ENCODE peak calls at places on chromosomes 13 and 19, in five cellular contexts. V is gastrocnemius medialis; I is mammary epithelial cell; D is CD8-positive, alpha-beta T cell; L is mucosa of descending colon. C is an unnamed sample. For H3K36me3, the result is how much of the 10 kb centered on the place peaks cover.

GRCh38 chr13:97318532-97318931 is 96.4 kb downstream of the MBNL2 start:
- DNase-seq in V (no peak), I (no peak), D (no peak), L (no peak), C (no peak)

GRCh38 chr19:1370579-1371361 is 12.9 kb upstream of the NDUFS7 start:
- DNase-seq in V (no peak), I (no peak), D (no peak), L (no peak), C (no peak)

GRCh38 chr19:10831980-10832658 is 3.9 kb downstream of the TMED1 start:
- DNase-seq in V (no peak), I (no peak), D (no peak), L (no peak), C (no peak)

GRCh38 chr19:5036733-5037681 is 68.1 kb downstream of the KDM4B start:
- DNase-seq in V (no peak), I (peak), D (no peak), L (no peak), C (peak)

GRCh38 chr13:22074403-22074802 is 403.5 kb downstream of the FGF9 start:
- DNase-seq in V (no peak), I (no peak), D (no peak), L (no peak), C (no peak)

GRCh38 chr19:14672043-14672872 is 2.4 kb downstream of the ADGRE3 start:
- DNase-seq in V (no peak), I (no peak), D (no peak), L (no peak), C (no peak)

GRCh38 chr13:98198683-98199082 is 21.6 kb upstream of the RNF113B start:
- DNase-seq in V (no peak), I (no peak), D (no peak), L (no peak), C (no peak)

GRCh38 chr13:36288794-36289391 is 8.7 kb downstream of the CCDC169 start:
- DNase-seq in V (no peak), I (no peak), D (no peak), L (no peak), C (no peak)

GRCh38 chr13:22102237-22102636 is 431.4 kb downstream of the FGF9 start:
- DNase-seq in V (no peak), I (no peak), D (no peak), L (no peak), C (no peak)

GRCh38 chr19:13441810-13442512 is 64.3 kb downstream of the CACNA1A start:
- DNase-seq in V (no peak), I (peak), D (peak), L (no peak), C (peak)

GRCh38 chr19:18205180-18205915 is 1.5 kb upstream of the RAB3A start:
- DNase-seq in V (peak), I (peak), D (no peak), L (peak), C (peak)

GRCh38 chr13:113458218-113459065 is 5.2 kb upstream of the ADPRHL1 start:
- DNase-seq in V (no peak), I (no peak), D (no peak), L (no peak), C (no peak)

GRCh38 chr19:41134616-41135015 is 20.4 kb downstream of the CYP2F1 start:
- DNase-seq in V (no peak), I (no peak), D (no peak), L (no peak), C (no peak)

GRCh38 chr13:92537485-92537884 is 689.1 kb upstream of the GPC6 start:
- DNase-seq in V (no peak), I (no peak), D (no peak), L (no peak), C (no peak)

GRCh38 chr13:31860002-31860401 is 120.7 kb downstream of the RXFP2 start:
- DNase-seq in V (no peak), I (no peak), D (no peak), L (no peak), C (no peak)

GRCh38 chr19:8615813-8616596 is 5.5 kb upstream of the ADAMTS10 start:
- DNase-seq in V (no peak), I (no peak), D (no peak), L (no peak), C (no peak)

DNA sequence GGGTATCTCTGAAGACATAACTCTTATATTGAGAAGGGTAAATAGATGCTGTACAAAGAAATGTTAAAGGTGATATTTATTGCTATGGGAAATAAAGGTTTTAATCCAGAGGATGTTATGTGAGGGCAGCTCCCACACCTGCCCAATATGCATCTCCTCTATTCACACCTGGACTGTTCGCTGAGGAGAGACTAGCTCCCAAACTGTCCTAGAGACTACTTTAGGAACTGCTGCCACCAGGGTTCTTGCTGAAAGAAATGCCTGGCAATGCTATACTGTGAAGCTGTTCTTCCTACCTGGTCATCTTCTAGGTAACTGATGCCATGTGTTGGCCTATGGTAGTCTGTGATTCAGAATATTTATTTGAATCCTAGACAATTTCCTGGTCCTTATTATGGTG is 1421.5 kb upstream of the SPRY2 start:
- DNase-seq in V (no peak), I (no peak), D (no peak), L (no peak), C (no peak)
- TF ChIP-seq CTCF in V (no peak), I (no peak), D (no peak), L (no peak), C (no peak)

GRCh38 chr19:46821512-46822359 is 28.9 kb downstream of the AP2S1 start:
- DNase-seq in V (no peak), I (no peak), D (peak), L (peak), C (no peak)

GRCh38 chr19:46823049-46823448 is 27.6 kb downstream of the AP2S1 start:
- DNase-seq in V (no peak), I (no peak), D (no peak), L (no peak), C (no peak)

GRCh38 chr19:46828484-46828883 is 22.2 kb downstream of the AP2S1 start:
- DNase-seq in V (no peak), I (no peak), D (no peak), L (no peak), C (no peak)

GRCh38 chr19:46825731-46826055 is 25.0 kb downstream of the AP2S1 start:
- DNase-seq in V (no peak), I (peak), D (no peak), L (no peak), C (peak)

DNA sequence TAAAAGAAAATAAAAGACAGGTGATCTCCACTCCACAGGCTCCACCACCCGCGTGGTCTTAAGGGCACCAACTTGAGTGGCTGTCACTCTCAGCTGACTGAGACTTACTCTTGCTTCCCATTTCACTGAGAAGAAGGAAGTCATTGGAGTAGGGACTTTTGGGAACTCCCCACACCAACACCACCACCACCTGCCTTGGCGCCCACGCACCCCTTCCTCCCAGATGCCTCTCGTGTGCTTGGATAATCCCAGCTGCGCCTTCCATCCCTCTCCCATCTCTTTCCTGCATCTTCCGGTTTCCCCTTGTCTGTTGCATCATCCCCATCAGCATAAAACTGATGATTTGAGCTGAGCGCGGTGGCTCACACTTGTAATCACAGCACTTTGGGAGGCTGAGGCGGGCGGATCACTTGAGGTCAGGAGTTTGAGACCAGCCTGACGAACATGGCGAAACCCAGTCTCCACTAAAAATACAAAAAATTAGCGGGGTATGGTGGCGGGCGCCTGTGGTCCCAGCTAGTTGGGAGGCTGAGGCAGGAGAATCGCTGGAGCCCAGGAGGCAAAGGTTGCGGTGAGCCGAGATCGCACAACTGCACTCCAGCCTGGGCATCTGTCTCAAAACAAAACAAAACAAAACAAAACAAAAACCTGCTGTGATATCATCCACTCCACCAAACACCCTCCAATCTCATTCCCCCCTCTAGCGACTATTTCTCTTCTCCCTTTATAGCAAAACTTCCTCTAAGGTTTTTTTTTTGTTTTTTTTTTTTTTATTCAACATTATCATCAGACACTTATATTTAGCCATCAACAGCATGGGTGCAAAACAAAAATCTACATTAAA is 25.5 kb downstream of the AP2S1 start:
- DNase-seq in V (no peak), I (no peak), D (no peak), L (no peak), C (no peak)
- H3K4me3 ChIP-seq in V (no peak), I (no peak), D (no peak), L (no peak), C (no peak)

GRCh38 chr19:38769635-38770211 is 3.6 kb downstream of the LGALS7 start:
- DNase-seq in V (peak), I (no peak), D (peak), L (peak), C (peak)
- H3K36me3 ChIP-seq in V (under half), I (under half), D (under half), L (under half), C (under half)

GRCh38 chr13:82480415-82480814 is 1401.9 kb downstream of the SLITRK1 start:
- DNase-seq in V (no peak), I (no peak), D (no peak), L (no peak), C (peak)
- TF ChIP-seq CTCF in V (no peak), I (peak), D (no peak), L (no peak), C (no peak)